ENCODE peak calls at places on chromosomes 6 and 20, in seven cellular contexts. One of them, this sample, is unnamed.

GRCh38 chr6:829646-830045 is 136.7 kb upstream of the EXOC2 start:
- DNase-seq in endothelial cell of umbilical vein: no peak
- DNase-seq in prostate gland: no peak
- DNase-seq in pancreas: no peak
- DNase-seq in CD4-positive, alpha-beta memory T cell: no peak
- DNase-seq in SK-N-MC: no peak
- DNase-seq in dorsolateral prefrontal cortex: no peak
- DNase-seq in this sample: no peak

GRCh38 chr6:16473184-16473907 is 235.0 kb downstream of the GMPR start:
- DNase-seq in SK-N-MC: no peak
- DNase-seq in CD4-positive, alpha-beta memory T cell: no peak
- DNase-seq in pancreas: no peak
- DNase-seq in endothelial cell of umbilical vein: no peak
- DNase-seq in dorsolateral prefrontal cortex: no peak
- DNase-seq in prostate gland: no peak
- DNase-seq in this sample: no peak

GRCh38 chr6:170152111-170152926 is 138.6 kb downstream of the DLL1 start:
- DNase-seq in pancreas: peak; percentile 82
- DNase-seq in SK-N-MC: no peak
- DNase-seq in endothelial cell of umbilical vein: peak; percentile 21
- DNase-seq in prostate gland: peak; percentile 59
- DNase-seq in dorsolateral prefrontal cortex: no peak
- DNase-seq in CD4-positive, alpha-beta memory T cell: no peak
- DNase-seq in this sample: peak; percentile 64

GRCh38 chr6:13573669-13574110 is 711 bp upstream of the SIRT5 start:
- DNase-seq in pancreas: no peak
- DNase-seq in dorsolateral prefrontal cortex: peak; percentile 36
- DNase-seq in CD4-positive, alpha-beta memory T cell: no peak
- DNase-seq in SK-N-MC: no peak
- DNase-seq in prostate gland: peak; percentile 13
- DNase-seq in endothelial cell of umbilical vein: peak; percentile 48
- DNase-seq in this sample: no peak

GRCh38 chr6:108876929-108877775 is 28.9 kb downstream of the ARMC2 start:
- DNase-seq in SK-N-MC: no peak
- DNase-seq in pancreas: no peak
- DNase-seq in prostate gland: no peak
- DNase-seq in CD4-positive, alpha-beta memory T cell: no peak
- DNase-seq in endothelial cell of umbilical vein: no peak
- DNase-seq in dorsolateral prefrontal cortex: no peak
- DNase-seq in this sample: no peak

GRCh38 chr20:40775747-40776146 is 86.7 kb upstream of the MAFB start:
- DNase-seq in CD4-positive, alpha-beta memory T cell: no peak
- DNase-seq in endothelial cell of umbilical vein: no peak
- DNase-seq in SK-N-MC: no peak
- DNase-seq in pancreas: no peak
- DNase-seq in prostate gland: no peak
- DNase-seq in dorsolateral prefrontal cortex: no peak
- DNase-seq in this sample: no peak

GRCh38 chr20:37383229-37383989 is 37.5 kb downstream of the SRC start:
- DNase-seq in prostate gland: no peak
- DNase-seq in dorsolateral prefrontal cortex: no peak
- DNase-seq in endothelial cell of umbilical vein: peak; percentile 66
- DNase-seq in pancreas: no peak
- DNase-seq in CD4-positive, alpha-beta memory T cell: no peak
- DNase-seq in SK-N-MC: no peak
- DNase-seq in this sample: no peak

GRCh38 chr6:81938014-81938761 is 185.7 kb upstream of the TENT5A start:
- DNase-seq in endothelial cell of umbilical vein: peak; percentile 76
- DNase-seq in SK-N-MC: peak; percentile 57
- DNase-seq in dorsolateral prefrontal cortex: no peak
- DNase-seq in pancreas: no peak
- DNase-seq in CD4-positive, alpha-beta memory T cell: no peak
- DNase-seq in prostate gland: no peak
- DNase-seq in this sample: no peak

GRCh38 chr6:152746172-152746553 is 4.4 kb upstream of the VIP start:
- DNase-seq in endothelial cell of umbilical vein: no peak
- DNase-seq in dorsolateral prefrontal cortex: no peak
- DNase-seq in SK-N-MC: no peak
- DNase-seq in prostate gland: no peak
- DNase-seq in pancreas: no peak
- DNase-seq in CD4-positive, alpha-beta memory T cell: no peak
- DNase-seq in this sample: no peak

GRCh38 chr6:100229512-100229911 is 235.2 kb downstream of the SIM1 start:
- DNase-seq in endothelial cell of umbilical vein: no peak
- DNase-seq in pancreas: no peak
- DNase-seq in prostate gland: no peak
- DNase-seq in SK-N-MC: no peak
- DNase-seq in CD4-positive, alpha-beta memory T cell: no peak
- DNase-seq in dorsolateral prefrontal cortex: no peak
- DNase-seq in this sample: no peak

GRCh38 chr20:18739785-18740184 is 73.8 kb upstream of the SCP2D1 start:
- DNase-seq in SK-N-MC: no peak
- DNase-seq in endothelial cell of umbilical vein: no peak
- DNase-seq in pancreas: no peak
- DNase-seq in dorsolateral prefrontal cortex: peak; percentile 33
- DNase-seq in CD4-positive, alpha-beta memory T cell: no peak
- DNase-seq in prostate gland: no peak
- DNase-seq in this sample: no peak

GRCh38 chr6:8282380-8282779 is 153.0 kb downstream of the SLC35B3 start:
- DNase-seq in prostate gland: no peak
- DNase-seq in SK-N-MC: no peak
- DNase-seq in CD4-positive, alpha-beta memory T cell: no peak
- DNase-seq in pancreas: peak; percentile 45
- DNase-seq in dorsolateral prefrontal cortex: no peak
- DNase-seq in endothelial cell of umbilical vein: no peak
- DNase-seq in this sample: no peak

GRCh38 chr6:19715166-19715558 is 122.0 kb upstream of the ID4 start:
- DNase-seq in CD4-positive, alpha-beta memory T cell: no peak
- DNase-seq in dorsolateral prefrontal cortex: no peak
- DNase-seq in endothelial cell of umbilical vein: no peak
- DNase-seq in pancreas: no peak
- DNase-seq in prostate gland: no peak
- DNase-seq in SK-N-MC: no peak
- DNase-seq in this sample: no peak

GRCh38 chr6:37622639-37623038 is 75.0 kb downstream of the MDGA1 start:
- DNase-seq in SK-N-MC: no peak
- DNase-seq in endothelial cell of umbilical vein: no peak
- DNase-seq in prostate gland: no peak
- DNase-seq in pancreas: no peak
- DNase-seq in CD4-positive, alpha-beta memory T cell: no peak
- DNase-seq in dorsolateral prefrontal cortex: no peak
- DNase-seq in this sample: no peak

GRCh38 chr20:37198962-37199660 is 19.8 kb upstream of the MROH8 start:
- DNase-seq in endothelial cell of umbilical vein: no peak
- DNase-seq in pancreas: no peak
- DNase-seq in dorsolateral prefrontal cortex: no peak
- DNase-seq in prostate gland: no peak
- DNase-seq in SK-N-MC: no peak
- DNase-seq in CD4-positive, alpha-beta memory T cell: no peak
- DNase-seq in this sample: no peak

GRCh38 chr6:99393366-99393697 is 663 bp downstream of the COQ3 start:
- DNase-seq in pancreas: no peak
- DNase-seq in endothelial cell of umbilical vein: no peak
- DNase-seq in dorsolateral prefrontal cortex: no peak
- DNase-seq in CD4-positive, alpha-beta memory T cell: no peak
- DNase-seq in prostate gland: no peak
- DNase-seq in SK-N-MC: peak; percentile 6
- DNase-seq in this sample: no peak

GRCh38 chr6:151451417-151451949 is 443 bp downstream of the RMND1 start:
- DNase-seq in SK-N-MC: no peak
- DNase-seq in prostate gland: no peak
- DNase-seq in CD4-positive, alpha-beta memory T cell: no peak
- DNase-seq in dorsolateral prefrontal cortex: no peak
- DNase-seq in endothelial cell of umbilical vein: peak; percentile 21
- DNase-seq in pancreas: no peak
- DNase-seq in this sample: no peak

GRCh38 chr6:37673436-37673835 is 24.2 kb downstream of the MDGA1 start:
- DNase-seq in endothelial cell of umbilical vein: no peak
- DNase-seq in prostate gland: no peak
- DNase-seq in pancreas: no peak
- DNase-seq in dorsolateral prefrontal cortex: no peak
- DNase-seq in CD4-positive, alpha-beta memory T cell: no peak
- DNase-seq in SK-N-MC: no peak
- DNase-seq in this sample: no peak

GRCh38 chr6:128337619-128338018 is 182.8 kb downstream of the PTPRK start:
- DNase-seq in pancreas: no peak
- DNase-seq in dorsolateral prefrontal cortex: no peak
- DNase-seq in SK-N-MC: no peak
- DNase-seq in endothelial cell of umbilical vein: no peak
- DNase-seq in prostate gland: no peak
- DNase-seq in CD4-positive, alpha-beta memory T cell: no peak
- DNase-seq in this sample: no peak

GRCh38 chr6:142842423-142843261 is 102.3 kb downstream of the HIVEP2 start:
- DNase-seq in CD4-positive, alpha-beta memory T cell: peak; percentile 88
- DNase-seq in SK-N-MC: no peak
- DNase-seq in prostate gland: no peak
- DNase-seq in pancreas: no peak
- DNase-seq in dorsolateral prefrontal cortex: no peak
- DNase-seq in endothelial cell of umbilical vein: peak; percentile 91
- DNase-seq in this sample: no peak

GRCh38 chr20:34886122-34886521 is 9.7 kb downstream of the ACSS2 start:
- DNase-seq in endothelial cell of umbilical vein: no peak
- DNase-seq in SK-N-MC: no peak
- DNase-seq in CD4-positive, alpha-beta memory T cell: no peak
- DNase-seq in dorsolateral prefrontal cortex: no peak
- DNase-seq in prostate gland: no peak
- DNase-seq in pancreas: no peak
- DNase-seq in this sample: no peak
- H3K27ac ChIP-seq in endothelial cell of umbilical vein: no peak overlapping the region
- H3K27ac ChIP-seq in SK-N-MC: no peak overlapping the region
- H3K27ac ChIP-seq in CD4-positive, alpha-beta memory T cell: no peak overlapping the region
- H3K27ac ChIP-seq in dorsolateral prefrontal cortex: no peak overlapping the region
- H3K27ac ChIP-seq in prostate gland: no peak overlapping the region
- H3K27ac ChIP-seq in pancreas: no peak overlapping the region
- H3K27ac ChIP-seq in this sample: no peak overlapping the region

DNA sequence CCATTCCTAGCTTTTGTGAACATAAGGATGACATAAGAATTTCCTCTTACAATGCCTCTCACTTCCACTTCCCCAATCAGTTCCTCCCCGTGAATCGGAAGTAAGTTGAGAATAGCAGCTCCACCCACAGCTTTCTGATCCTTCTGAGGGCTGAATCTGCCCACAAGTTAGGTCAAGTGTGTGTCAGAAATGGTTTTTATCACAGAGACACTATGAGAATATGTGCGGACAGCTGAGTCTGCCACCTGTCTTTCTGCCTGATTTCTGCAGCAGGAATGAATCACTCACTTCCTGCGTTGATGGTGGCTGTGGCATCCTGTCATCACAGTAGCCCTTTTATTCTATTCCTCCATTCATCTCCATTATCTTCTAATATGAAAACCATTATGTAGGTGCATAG is 70.2 kb downstream of the RIN2 start:
- DNase-seq in SK-N-MC: no peak
- DNase-seq in endothelial cell of umbilical vein: peak; percentile 70
- DNase-seq in prostate gland: no peak
- DNase-seq in pancreas: no peak
- DNase-seq in dorsolateral prefrontal cortex: no peak
- DNase-seq in CD4-positive, alpha-beta memory T cell: no peak
- DNase-seq in this sample: no peak
- H3K27ac ChIP-seq in SK-N-MC: no peak overlapping the region
- H3K27ac ChIP-seq in endothelial cell of umbilical vein: peak overlapping the region; percentile 57
- H3K27ac ChIP-seq in prostate gland: no peak overlapping the region
- H3K27ac ChIP-seq in pancreas: no peak overlapping the region
- H3K27ac ChIP-seq in dorsolateral prefrontal cortex: no peak overlapping the region
- H3K27ac ChIP-seq in CD4-positive, alpha-beta memory T cell: no peak overlapping the region
- H3K27ac ChIP-seq in this sample: no peak overlapping the region

DNA sequence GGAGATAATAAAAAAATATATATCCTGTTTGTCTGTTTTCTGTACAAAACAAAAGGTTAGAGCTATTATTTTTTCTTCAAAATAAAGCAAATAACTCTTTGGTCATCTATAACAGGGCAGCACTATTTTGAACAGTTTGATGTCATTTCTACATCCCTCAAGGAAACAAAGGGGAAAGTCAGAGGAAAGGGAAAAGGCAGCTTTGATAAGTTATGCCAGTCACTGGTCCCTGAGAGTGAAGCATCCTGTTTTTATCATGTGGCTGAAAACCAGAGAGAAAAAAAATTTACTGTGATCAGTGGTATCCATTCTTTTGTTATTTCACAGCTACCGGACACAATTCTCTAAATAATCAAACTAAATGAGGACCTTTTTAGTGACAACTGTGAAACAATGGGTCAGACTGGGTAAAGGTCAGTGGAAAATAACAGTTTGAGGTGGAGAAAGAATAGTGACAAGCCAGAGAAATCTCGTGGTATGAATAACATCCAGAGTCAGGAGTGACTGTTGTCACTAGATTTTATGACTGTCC is 356.0 kb downstream of the HDGFL1 start:
- DNase-seq in endothelial cell of umbilical vein: peak; percentile 78
- DNase-seq in CD4-positive, alpha-beta memory T cell: no peak
- DNase-seq in dorsolateral prefrontal cortex: no peak
- DNase-seq in prostate gland: no peak
- DNase-seq in SK-N-MC: no peak
- DNase-seq in pancreas: no peak
- DNase-seq in this sample: no peak
- H3K27ac ChIP-seq in endothelial cell of umbilical vein: peak overlapping the region; percentile 39
- H3K27ac ChIP-seq in CD4-positive, alpha-beta memory T cell: no peak overlapping the region
- H3K27ac ChIP-seq in dorsolateral prefrontal cortex: no peak overlapping the region
- H3K27ac ChIP-seq in prostate gland: no peak overlapping the region
- H3K27ac ChIP-seq in SK-N-MC: no peak overlapping the region
- H3K27ac ChIP-seq in pancreas: no peak overlapping the region
- H3K27ac ChIP-seq in this sample: no peak overlapping the region

GRCh38 chr20:59152559-59153354 is 10.9 kb upstream of the ZNF831 start:
- DNase-seq in dorsolateral prefrontal cortex: no peak
- DNase-seq in prostate gland: no peak
- DNase-seq in SK-N-MC: no peak
- DNase-seq in endothelial cell of umbilical vein: no peak
- DNase-seq in CD4-positive, alpha-beta memory T cell: no peak
- DNase-seq in pancreas: no peak
- DNase-seq in this sample: no peak

GRCh38 chr20:59151391-59151790 is 12.2 kb upstream of the ZNF831 start:
- DNase-seq in SK-N-MC: no peak
- DNase-seq in pancreas: no peak
- DNase-seq in prostate gland: peak; percentile 56
- DNase-seq in dorsolateral prefrontal cortex: no peak
- DNase-seq in CD4-positive, alpha-beta memory T cell: no peak
- DNase-seq in endothelial cell of umbilical vein: no peak
- DNase-seq in this sample: no peak

GRCh38 chr20:59149678-59150504 is 13.7 kb upstream of the ZNF831 start:
- DNase-seq in prostate gland: no peak
- DNase-seq in dorsolateral prefrontal cortex: no peak
- DNase-seq in SK-N-MC: no peak
- DNase-seq in endothelial cell of umbilical vein: no peak
- DNase-seq in CD4-positive, alpha-beta memory T cell: peak; percentile 91
- DNase-seq in pancreas: no peak
- DNase-seq in this sample: no peak

GRCh38 chr20:59151820-59152219 is 11.8 kb upstream of the ZNF831 start:
- DNase-seq in prostate gland: no peak
- DNase-seq in SK-N-MC: no peak
- DNase-seq in endothelial cell of umbilical vein: no peak
- DNase-seq in dorsolateral prefrontal cortex: no peak
- DNase-seq in pancreas: no peak
- DNase-seq in CD4-positive, alpha-beta memory T cell: peak; percentile 67
- DNase-seq in this sample: no peak

DNA sequence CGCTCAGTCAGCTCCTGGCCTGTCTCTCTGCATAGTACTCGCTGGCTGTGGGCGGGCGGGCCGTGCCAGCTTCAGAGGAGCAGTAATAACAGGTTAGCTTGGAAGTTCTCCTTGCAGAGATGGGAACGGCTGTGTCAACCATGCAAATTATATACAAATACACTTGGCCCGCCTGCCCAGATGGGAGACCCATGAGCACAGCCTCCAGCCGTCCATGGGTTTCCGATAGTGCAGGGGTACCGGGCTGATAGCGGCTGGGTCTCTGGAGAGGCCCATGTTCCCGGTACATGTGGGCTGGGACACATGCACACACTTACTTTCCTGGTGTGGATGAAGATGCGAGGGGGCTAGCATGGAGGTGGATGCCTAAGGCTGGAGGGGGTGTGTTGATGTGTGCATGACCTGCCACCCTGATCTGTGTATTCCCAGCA is 12.8 kb upstream of the ZNF831 start:
- DNase-seq in endothelial cell of umbilical vein: no peak
- DNase-seq in CD4-positive, alpha-beta memory T cell: no peak
- DNase-seq in SK-N-MC: no peak
- DNase-seq in dorsolateral prefrontal cortex: no peak
- DNase-seq in prostate gland: no peak
- DNase-seq in pancreas: no peak
- DNase-seq in this sample: no peak
- H3K27ac ChIP-seq in endothelial cell of umbilical vein: no peak overlapping the region
- H3K27ac ChIP-seq in CD4-positive, alpha-beta memory T cell: peak overlapping the region; percentile 93
- H3K27ac ChIP-seq in SK-N-MC: no peak overlapping the region
- H3K27ac ChIP-seq in dorsolateral prefrontal cortex: no peak overlapping the region
- H3K27ac ChIP-seq in prostate gland: no peak overlapping the region
- H3K27ac ChIP-seq in pancreas: no peak overlapping the region
- H3K27ac ChIP-seq in this sample: no peak overlapping the region

This sample was measured in caudate nucleus.